ENCODE peak calls at places on chromosomes 12 and 14, in five cellular contexts. One of them, this sample, is unnamed.

GRCh38 chr12:55965941-55966407 is at the start of gene PMEL:
- DNase-seq in Peyer's patch: no peak
- DNase-seq in adrenal gland: no peak
- DNase-seq in body of pancreas: no peak
- DNase-seq in ovary: no peak
- DNase-seq in this sample: no peak

GRCh38 chr14:80136358-80136757 is 74.9 kb downstream of the DIO2 start:
- DNase-seq in Peyer's patch: no peak
- DNase-seq in adrenal gland: no peak
- DNase-seq in body of pancreas: peak
- DNase-seq in ovary: no peak
- DNase-seq in this sample: no peak

GRCh38 chr14:76339922-76340615 is 35.9 kb upstream of the ESRRB start:
- DNase-seq in Peyer's patch: no peak
- DNase-seq in adrenal gland: no peak
- DNase-seq in body of pancreas: no peak
- DNase-seq in ovary: no peak
- DNase-seq in this sample: no peak

GRCh38 chr14:102496331-102496691 is 13.3 kb downstream of the ANKRD9 start:
- DNase-seq in Peyer's patch: no peak
- DNase-seq in adrenal gland: no peak
- DNase-seq in body of pancreas: no peak
- DNase-seq in ovary: no peak
- DNase-seq in this sample: no peak

GRCh38 chr12:130981156-130981789 is 27.6 kb downstream of the ADGRD1 start:
- DNase-seq in Peyer's patch: no peak
- DNase-seq in adrenal gland: no peak
- DNase-seq in body of pancreas: no peak
- DNase-seq in ovary: no peak
- DNase-seq in this sample: no peak

GRCh38 chr12:49336645-49337584 is at the start of gene C1QL4:
- DNase-seq in Peyer's patch: peak
- DNase-seq in adrenal gland: peak
- DNase-seq in body of pancreas: peak
- DNase-seq in ovary: peak
- DNase-seq in this sample: peak

GRCh38 chr12:56486694-56487093 is 1.3 kb downstream of the GLS2 start:
- DNase-seq in Peyer's patch: no peak
- DNase-seq in adrenal gland: no peak
- DNase-seq in body of pancreas: no peak
- DNase-seq in ovary: no peak
- DNase-seq in this sample: no peak

GRCh38 chr12:119354187-119354586 is 19.7 kb downstream of the CCDC60 start:
- DNase-seq in Peyer's patch: no peak
- DNase-seq in adrenal gland: no peak
- DNase-seq in body of pancreas: no peak
- DNase-seq in ovary: no peak
- DNase-seq in this sample: no peak

GRCh38 chr14:50619569-50620141 is 48.5 kb downstream of the SAV1 start:
- DNase-seq in Peyer's patch: no peak
- DNase-seq in adrenal gland: no peak
- DNase-seq in body of pancreas: no peak
- DNase-seq in ovary: no peak
- DNase-seq in this sample: no peak

GRCh38 chr12:92185052-92185451 is 39.4 kb upstream of the BTG1 start:
- DNase-seq in Peyer's patch: no peak
- DNase-seq in adrenal gland: no peak
- DNase-seq in body of pancreas: no peak
- DNase-seq in ovary: no peak
- DNase-seq in this sample: no peak

GRCh38 chr12:3571323-3571722 is 80.3 kb downstream of the PRMT8 start:
- DNase-seq in Peyer's patch: no peak
- DNase-seq in adrenal gland: no peak
- DNase-seq in body of pancreas: no peak
- DNase-seq in ovary: no peak
- DNase-seq in this sample: no peak

GRCh38 chr12:67419810-67420209 is 150.7 kb downstream of the CAND1 start:
- DNase-seq in Peyer's patch: no peak
- DNase-seq in adrenal gland: no peak
- DNase-seq in body of pancreas: no peak
- DNase-seq in ovary: no peak
- DNase-seq in this sample: no peak

DNA sequence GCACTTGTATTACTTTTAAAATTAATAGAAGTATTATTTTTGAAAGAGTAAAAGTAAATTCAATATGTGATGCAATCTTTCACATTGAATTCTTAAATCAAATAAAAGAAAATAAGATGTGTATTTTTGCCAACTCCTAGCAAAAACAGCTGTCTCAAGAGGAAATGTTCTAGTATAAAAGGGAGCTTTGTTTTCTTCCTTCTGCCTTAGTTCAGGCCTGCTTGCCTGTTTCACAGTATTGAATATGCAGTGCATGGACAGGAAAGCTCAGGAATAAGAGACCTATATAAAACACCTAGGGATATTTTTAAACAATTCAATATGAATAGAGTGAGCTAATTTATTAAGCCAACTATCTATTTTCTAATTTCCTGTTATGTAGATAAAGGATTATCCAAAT is 294.8 kb upstream of the G2E3 start:
- DNase-seq in Peyer's patch: no peak
- DNase-seq in adrenal gland: no peak
- DNase-seq in body of pancreas: no peak
- DNase-seq in ovary: no peak
- DNase-seq in this sample: no peak
- H3K27ac ChIP-seq in Peyer's patch: no peak
- H3K27ac ChIP-seq in adrenal gland: no peak
- H3K27ac ChIP-seq in body of pancreas: no peak
- H3K27ac ChIP-seq in ovary: no peak
- H3K27ac ChIP-seq in this sample: no peak

GRCh38 chr14:22561661-22562579 is 27.1 kb downstream of the DAD1 start:
- DNase-seq in Peyer's patch: peak
- DNase-seq in adrenal gland: no peak
- DNase-seq in body of pancreas: no peak
- DNase-seq in ovary: no peak
- DNase-seq in this sample: no peak
- TF ChIP-seq POLR2A in Peyer's patch: peak
- TF ChIP-seq POLR2A in adrenal gland: no peak
- TF ChIP-seq POLR2A in body of pancreas: no peak
- TF ChIP-seq POLR2A in ovary: no peak
- TF ChIP-seq POLR2A in this sample: no peak

GRCh38 chr12:6821271-6821673 is 349 bp upstream of the GPR162 start:
- DNase-seq in Peyer's patch: peak
- DNase-seq in adrenal gland: peak
- DNase-seq in body of pancreas: peak
- DNase-seq in ovary: peak
- DNase-seq in this sample: peak
- H3K27ac ChIP-seq in Peyer's patch: peak
- H3K27ac ChIP-seq in adrenal gland: no peak
- H3K27ac ChIP-seq in body of pancreas: no peak
- H3K27ac ChIP-seq in ovary: no peak
- H3K27ac ChIP-seq in this sample: no peak

GRCh38 chr12:76042147-76042546 is 10.6 kb upstream of the PHLDA1 start:
- DNase-seq in Peyer's patch: no peak
- DNase-seq in adrenal gland: no peak
- DNase-seq in body of pancreas: no peak
- DNase-seq in ovary: no peak
- DNase-seq in this sample: no peak

GRCh38 chr12:76041406-76041805 is 9.8 kb upstream of the PHLDA1 start:
- DNase-seq in Peyer's patch: no peak
- DNase-seq in adrenal gland: no peak
- DNase-seq in body of pancreas: no peak
- DNase-seq in ovary: no peak
- DNase-seq in this sample: no peak

GRCh38 chr12:76047060-76047459 is 15.5 kb upstream of the PHLDA1 start:
- DNase-seq in Peyer's patch: no peak
- DNase-seq in adrenal gland: no peak
- DNase-seq in body of pancreas: no peak
- DNase-seq in ovary: no peak
- DNase-seq in this sample: no peak

GRCh38 chr12:76040461-76040860 is 8.9 kb upstream of the PHLDA1 start:
- DNase-seq in Peyer's patch: no peak
- DNase-seq in adrenal gland: no peak
- DNase-seq in body of pancreas: no peak
- DNase-seq in ovary: no peak
- DNase-seq in this sample: no peak

DNA sequence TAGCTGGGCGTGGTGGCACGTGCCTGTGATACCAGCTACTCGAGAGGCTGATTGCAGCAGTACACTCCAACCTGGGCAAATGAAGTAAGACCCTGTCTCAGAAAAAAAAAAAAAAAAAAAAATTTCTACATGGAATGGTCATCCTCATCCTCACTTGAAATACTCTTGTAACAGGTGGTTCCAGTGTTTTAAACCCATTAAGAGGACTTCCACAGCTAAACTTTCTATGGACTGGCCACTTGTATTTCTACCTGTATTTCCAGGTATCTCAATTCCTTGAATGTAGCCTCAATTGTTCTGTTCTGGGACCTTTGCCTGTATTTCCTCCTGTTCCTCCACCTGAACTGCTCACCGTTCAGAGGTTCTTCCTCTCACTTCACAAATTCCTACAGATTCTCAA is 11.8 kb upstream of the PHLDA1 start:
- DNase-seq in Peyer's patch: no peak
- DNase-seq in adrenal gland: no peak
- DNase-seq in body of pancreas: no peak
- DNase-seq in ovary: no peak
- DNase-seq in this sample: no peak
- TF ChIP-seq POLR2A in Peyer's patch: no peak
- TF ChIP-seq POLR2A in adrenal gland: no peak
- TF ChIP-seq POLR2A in body of pancreas: no peak
- TF ChIP-seq POLR2A in ovary: no peak
- TF ChIP-seq POLR2A in this sample: no peak

DNA sequence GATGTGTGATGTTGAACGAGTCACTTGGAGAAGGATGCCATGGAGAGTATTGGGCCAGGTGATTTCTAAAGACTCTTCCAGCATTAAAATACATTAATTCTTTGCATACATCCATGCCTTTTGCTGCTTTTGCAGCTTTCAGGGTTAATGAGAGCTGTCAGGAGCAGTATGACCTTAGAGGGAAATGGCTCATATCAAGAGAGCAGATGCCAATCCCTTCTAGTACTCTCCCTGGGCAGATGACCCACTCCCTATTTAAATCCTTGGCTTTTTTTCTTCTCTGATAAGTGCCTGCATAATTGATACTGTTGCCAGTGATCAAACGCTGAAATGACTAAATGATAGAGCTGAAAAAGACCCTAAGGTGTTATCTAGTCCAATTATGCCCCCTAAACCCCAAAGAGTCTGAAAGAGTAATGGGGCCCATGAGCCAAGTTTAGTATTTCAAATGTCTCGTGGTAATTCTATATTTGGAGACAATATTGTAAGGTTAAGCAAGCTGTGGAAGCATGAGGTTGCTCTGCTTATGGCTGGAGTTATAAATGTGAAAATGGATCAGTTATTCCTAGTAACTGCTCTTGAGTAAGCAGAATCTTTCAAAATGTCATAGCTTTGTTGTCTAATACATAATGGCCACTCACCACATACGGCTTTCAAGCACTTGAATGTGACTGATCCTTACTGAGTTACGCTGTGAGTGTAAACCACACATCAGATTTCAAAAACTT is 137.3 kb downstream of the ETV6 start:
- DNase-seq in Peyer's patch: no peak
- DNase-seq in adrenal gland: no peak
- DNase-seq in body of pancreas: no peak
- DNase-seq in ovary: no peak
- DNase-seq in this sample: no peak
- H3K27ac ChIP-seq in Peyer's patch: no peak
- H3K27ac ChIP-seq in adrenal gland: no peak
- H3K27ac ChIP-seq in body of pancreas: no peak
- H3K27ac ChIP-seq in ovary: no peak
- H3K27ac ChIP-seq in this sample: no peak